ENCODE peak calls at places on chromosomes 11 and 22, in four cellular contexts. One of them, this sample, is unnamed.

GRCh38 chr11:75762158-75762557 is 6.4 kb upstream of the DGAT2 start:
- DNase-seq in DMS79 treated with DMSO at 0.1 percent for 48 hours: no peak
- DNase-seq in activated naive CD8-positive, alpha-beta T cell treated with anti-CD3 and anti-CD28 coated beads, Interleukin-2, amount 50 U/mL, for 24 hours: no peak
- DNase-seq in activated CD4-positive, alpha-beta T cell treated with anti-CD3 and anti-CD28 coated beads, Interleukin-2, amount 50 U/mL, for 4 hours: no peak
- DNase-seq in this sample: peak; percentile 26

GRCh38 chr11:68009391-68010000 is 631 bp upstream of the ALDH3B1 start:
- DNase-seq in DMS79 treated with DMSO at 0.1 percent for 48 hours: peak; percentile 53
- DNase-seq in activated naive CD8-positive, alpha-beta T cell treated with anti-CD3 and anti-CD28 coated beads, Interleukin-2, amount 50 U/mL, for 24 hours: no peak
- DNase-seq in activated CD4-positive, alpha-beta T cell treated with anti-CD3 and anti-CD28 coated beads, Interleukin-2, amount 50 U/mL, for 4 hours: no peak
- DNase-seq in this sample: peak; percentile 56

GRCh38 chr11:30889116-30889765 is 303.1 kb upstream of the MPPED2 start:
- DNase-seq in DMS79 treated with DMSO at 0.1 percent for 48 hours: no peak
- DNase-seq in activated naive CD8-positive, alpha-beta T cell treated with anti-CD3 and anti-CD28 coated beads, Interleukin-2, amount 50 U/mL, for 24 hours: no peak
- DNase-seq in activated CD4-positive, alpha-beta T cell treated with anti-CD3 and anti-CD28 coated beads, Interleukin-2, amount 50 U/mL, for 4 hours: no peak
- DNase-seq in this sample: no peak

GRCh38 chr11:64305691-64306562 is 603 bp downstream of the ESRRA start:
- DNase-seq in DMS79 treated with DMSO at 0.1 percent for 48 hours: peak; percentile 53
- DNase-seq in activated naive CD8-positive, alpha-beta T cell treated with anti-CD3 and anti-CD28 coated beads, Interleukin-2, amount 50 U/mL, for 24 hours: peak; percentile 77
- DNase-seq in activated CD4-positive, alpha-beta T cell treated with anti-CD3 and anti-CD28 coated beads, Interleukin-2, amount 50 U/mL, for 4 hours: peak; percentile 64
- DNase-seq in this sample: peak; percentile 93

GRCh38 chr11:94638902-94639373 is 71.8 kb downstream of the PIWIL4 start:
- DNase-seq in DMS79 treated with DMSO at 0.1 percent for 48 hours: no peak
- DNase-seq in activated naive CD8-positive, alpha-beta T cell treated with anti-CD3 and anti-CD28 coated beads, Interleukin-2, amount 50 U/mL, for 24 hours: no peak
- DNase-seq in activated CD4-positive, alpha-beta T cell treated with anti-CD3 and anti-CD28 coated beads, Interleukin-2, amount 50 U/mL, for 4 hours: no peak
- DNase-seq in this sample: no peak

GRCh38 chr22:30833328-30833727 is 135.2 kb downstream of the MORC2 start:
- DNase-seq in DMS79 treated with DMSO at 0.1 percent for 48 hours: no peak
- DNase-seq in activated naive CD8-positive, alpha-beta T cell treated with anti-CD3 and anti-CD28 coated beads, Interleukin-2, amount 50 U/mL, for 24 hours: no peak
- DNase-seq in activated CD4-positive, alpha-beta T cell treated with anti-CD3 and anti-CD28 coated beads, Interleukin-2, amount 50 U/mL, for 4 hours: no peak
- DNase-seq in this sample: no peak

GRCh38 chr11:128936546-128937275 is 6.0 kb downstream of the TP53AIP1 start:
- DNase-seq in DMS79 treated with DMSO at 0.1 percent for 48 hours: peak; percentile 70
- DNase-seq in activated naive CD8-positive, alpha-beta T cell treated with anti-CD3 and anti-CD28 coated beads, Interleukin-2, amount 50 U/mL, for 24 hours: no peak
- DNase-seq in activated CD4-positive, alpha-beta T cell treated with anti-CD3 and anti-CD28 coated beads, Interleukin-2, amount 50 U/mL, for 4 hours: no peak
- DNase-seq in this sample: no peak

GRCh38 chr11:60955566-60955965 is 3.6 kb upstream of the SLC15A3 start:
- DNase-seq in DMS79 treated with DMSO at 0.1 percent for 48 hours: peak; percentile 93
- DNase-seq in activated naive CD8-positive, alpha-beta T cell treated with anti-CD3 and anti-CD28 coated beads, Interleukin-2, amount 50 U/mL, for 24 hours: no peak
- DNase-seq in activated CD4-positive, alpha-beta T cell treated with anti-CD3 and anti-CD28 coated beads, Interleukin-2, amount 50 U/mL, for 4 hours: no peak
- DNase-seq in this sample: no peak

GRCh38 chr11:83438438-83438837 is 152.3 kb upstream of the CCDC90B start:
- DNase-seq in DMS79 treated with DMSO at 0.1 percent for 48 hours: no peak
- DNase-seq in activated naive CD8-positive, alpha-beta T cell treated with anti-CD3 and anti-CD28 coated beads, Interleukin-2, amount 50 U/mL, for 24 hours: no peak
- DNase-seq in activated CD4-positive, alpha-beta T cell treated with anti-CD3 and anti-CD28 coated beads, Interleukin-2, amount 50 U/mL, for 4 hours: no peak
- DNase-seq in this sample: no peak

GRCh38 chr22:37753746-37754145 is 54.0 kb upstream of the GCAT start:
- DNase-seq in DMS79 treated with DMSO at 0.1 percent for 48 hours: no peak
- DNase-seq in activated naive CD8-positive, alpha-beta T cell treated with anti-CD3 and anti-CD28 coated beads, Interleukin-2, amount 50 U/mL, for 24 hours: no peak
- DNase-seq in activated CD4-positive, alpha-beta T cell treated with anti-CD3 and anti-CD28 coated beads, Interleukin-2, amount 50 U/mL, for 4 hours: no peak
- DNase-seq in this sample: no peak

GRCh38 chr11:12224537-12224893 is 114.1 kb downstream of the MICAL2 start:
- DNase-seq in DMS79 treated with DMSO at 0.1 percent for 48 hours: no peak
- DNase-seq in activated naive CD8-positive, alpha-beta T cell treated with anti-CD3 and anti-CD28 coated beads, Interleukin-2, amount 50 U/mL, for 24 hours: peak; percentile 91
- DNase-seq in activated CD4-positive, alpha-beta T cell treated with anti-CD3 and anti-CD28 coated beads, Interleukin-2, amount 50 U/mL, for 4 hours: peak; percentile 67
- DNase-seq in this sample: peak; percentile 92

GRCh38 chr11:22079133-22079847 is 113.6 kb upstream of the ANO5 start:
- DNase-seq in DMS79 treated with DMSO at 0.1 percent for 48 hours: no peak
- DNase-seq in activated naive CD8-positive, alpha-beta T cell treated with anti-CD3 and anti-CD28 coated beads, Interleukin-2, amount 50 U/mL, for 24 hours: no peak
- DNase-seq in activated CD4-positive, alpha-beta T cell treated with anti-CD3 and anti-CD28 coated beads, Interleukin-2, amount 50 U/mL, for 4 hours: no peak
- DNase-seq in this sample: no peak

GRCh38 chr11:116641561-116642045 is 131.2 kb downstream of the BUD13 start:
- DNase-seq in DMS79 treated with DMSO at 0.1 percent for 48 hours: peak; percentile 74
- DNase-seq in activated naive CD8-positive, alpha-beta T cell treated with anti-CD3 and anti-CD28 coated beads, Interleukin-2, amount 50 U/mL, for 24 hours: peak; percentile 50
- DNase-seq in activated CD4-positive, alpha-beta T cell treated with anti-CD3 and anti-CD28 coated beads, Interleukin-2, amount 50 U/mL, for 4 hours: no peak
- DNase-seq in this sample: peak; percentile 75

GRCh38 chr11:38598413-38598812 is 2000.4 kb upstream of the RAG2 start:
- DNase-seq in DMS79 treated with DMSO at 0.1 percent for 48 hours: no peak
- DNase-seq in activated naive CD8-positive, alpha-beta T cell treated with anti-CD3 and anti-CD28 coated beads, Interleukin-2, amount 50 U/mL, for 24 hours: no peak
- DNase-seq in activated CD4-positive, alpha-beta T cell treated with anti-CD3 and anti-CD28 coated beads, Interleukin-2, amount 50 U/mL, for 4 hours: no peak
- DNase-seq in this sample: no peak

GRCh38 chr11:46342237-46342636 is 5.0 kb upstream of the DGKZ start:
- DNase-seq in DMS79 treated with DMSO at 0.1 percent for 48 hours: no peak
- DNase-seq in activated naive CD8-positive, alpha-beta T cell treated with anti-CD3 and anti-CD28 coated beads, Interleukin-2, amount 50 U/mL, for 24 hours: no peak
- DNase-seq in activated CD4-positive, alpha-beta T cell treated with anti-CD3 and anti-CD28 coated beads, Interleukin-2, amount 50 U/mL, for 4 hours: no peak
- DNase-seq in this sample: peak; percentile 72

GRCh38 chr22:44702479-44703219 is 645 bp downstream of the PRR5 start:
- DNase-seq in DMS79 treated with DMSO at 0.1 percent for 48 hours: no peak
- DNase-seq in activated naive CD8-positive, alpha-beta T cell treated with anti-CD3 and anti-CD28 coated beads, Interleukin-2, amount 50 U/mL, for 24 hours: peak; percentile 33
- DNase-seq in activated CD4-positive, alpha-beta T cell treated with anti-CD3 and anti-CD28 coated beads, Interleukin-2, amount 50 U/mL, for 4 hours: peak; percentile 19
- DNase-seq in this sample: no peak

GRCh38 chr11:3043315-3043871 is 13.8 kb downstream of the CARS1 start:
- DNase-seq in DMS79 treated with DMSO at 0.1 percent for 48 hours: no peak
- DNase-seq in activated naive CD8-positive, alpha-beta T cell treated with anti-CD3 and anti-CD28 coated beads, Interleukin-2, amount 50 U/mL, for 24 hours: no peak
- DNase-seq in activated CD4-positive, alpha-beta T cell treated with anti-CD3 and anti-CD28 coated beads, Interleukin-2, amount 50 U/mL, for 4 hours: no peak
- DNase-seq in this sample: peak; percentile 78

GRCh38 chr22:34696557-34696956 is 369.4 kb upstream of the ISX start:
- DNase-seq in DMS79 treated with DMSO at 0.1 percent for 48 hours: no peak
- DNase-seq in activated naive CD8-positive, alpha-beta T cell treated with anti-CD3 and anti-CD28 coated beads, Interleukin-2, amount 50 U/mL, for 24 hours: no peak
- DNase-seq in activated CD4-positive, alpha-beta T cell treated with anti-CD3 and anti-CD28 coated beads, Interleukin-2, amount 50 U/mL, for 4 hours: no peak
- DNase-seq in this sample: no peak

GRCh38 chr11:64842366-64842759 is 2.1 kb downstream of the CDC42BPG start:
- DNase-seq in DMS79 treated with DMSO at 0.1 percent for 48 hours: no peak
- DNase-seq in activated naive CD8-positive, alpha-beta T cell treated with anti-CD3 and anti-CD28 coated beads, Interleukin-2, amount 50 U/mL, for 24 hours: no peak
- DNase-seq in activated CD4-positive, alpha-beta T cell treated with anti-CD3 and anti-CD28 coated beads, Interleukin-2, amount 50 U/mL, for 4 hours: no peak
- DNase-seq in this sample: no peak

GRCh38 chr22:49968313-49968830 is 7.8 kb downstream of the PIM3 start:
- DNase-seq in DMS79 treated with DMSO at 0.1 percent for 48 hours: no peak
- DNase-seq in activated naive CD8-positive, alpha-beta T cell treated with anti-CD3 and anti-CD28 coated beads, Interleukin-2, amount 50 U/mL, for 24 hours: no peak
- DNase-seq in activated CD4-positive, alpha-beta T cell treated with anti-CD3 and anti-CD28 coated beads, Interleukin-2, amount 50 U/mL, for 4 hours: no peak
- DNase-seq in this sample: peak; percentile 80

GRCh38 chr11:75508051-75508561 is 17.6 kb downstream of the GDPD5 start:
- DNase-seq in DMS79 treated with DMSO at 0.1 percent for 48 hours: no peak
- DNase-seq in activated naive CD8-positive, alpha-beta T cell treated with anti-CD3 and anti-CD28 coated beads, Interleukin-2, amount 50 U/mL, for 24 hours: no peak
- DNase-seq in activated CD4-positive, alpha-beta T cell treated with anti-CD3 and anti-CD28 coated beads, Interleukin-2, amount 50 U/mL, for 4 hours: peak; percentile 29
- DNase-seq in this sample: no peak

GRCh38 chr11:35618497-35619029 is 303 bp downstream of the FJX1 start:
- DNase-seq in DMS79 treated with DMSO at 0.1 percent for 48 hours: no peak
- DNase-seq in activated naive CD8-positive, alpha-beta T cell treated with anti-CD3 and anti-CD28 coated beads, Interleukin-2, amount 50 U/mL, for 24 hours: peak; percentile 12
- DNase-seq in activated CD4-positive, alpha-beta T cell treated with anti-CD3 and anti-CD28 coated beads, Interleukin-2, amount 50 U/mL, for 4 hours: no peak
- DNase-seq in this sample: no peak

GRCh38 chr22:26573026-26573662 is 16.8 kb downstream of the TPST2 start:
- DNase-seq in DMS79 treated with DMSO at 0.1 percent for 48 hours: peak; percentile 54
- DNase-seq in activated naive CD8-positive, alpha-beta T cell treated with anti-CD3 and anti-CD28 coated beads, Interleukin-2, amount 50 U/mL, for 24 hours: peak; percentile 39
- DNase-seq in activated CD4-positive, alpha-beta T cell treated with anti-CD3 and anti-CD28 coated beads, Interleukin-2, amount 50 U/mL, for 4 hours: no peak
- DNase-seq in this sample: peak; percentile 86

GRCh38 chr11:116473236-116473769 is 299.5 kb downstream of the BUD13 start:
- DNase-seq in DMS79 treated with DMSO at 0.1 percent for 48 hours: no peak
- DNase-seq in activated naive CD8-positive, alpha-beta T cell treated with anti-CD3 and anti-CD28 coated beads, Interleukin-2, amount 50 U/mL, for 24 hours: no peak
- DNase-seq in activated CD4-positive, alpha-beta T cell treated with anti-CD3 and anti-CD28 coated beads, Interleukin-2, amount 50 U/mL, for 4 hours: no peak
- DNase-seq in this sample: no peak

GRCh38 chr22:25953919-25954318 is 211.9 kb downstream of the MYO18B start:
- DNase-seq in DMS79 treated with DMSO at 0.1 percent for 48 hours: no peak
- DNase-seq in activated naive CD8-positive, alpha-beta T cell treated with anti-CD3 and anti-CD28 coated beads, Interleukin-2, amount 50 U/mL, for 24 hours: no peak
- DNase-seq in activated CD4-positive, alpha-beta T cell treated with anti-CD3 and anti-CD28 coated beads, Interleukin-2, amount 50 U/mL, for 4 hours: no peak
- DNase-seq in this sample: no peak

GRCh38 chr11:69385832-69386415 is 92.0 kb downstream of the MYEOV start:
- DNase-seq in DMS79 treated with DMSO at 0.1 percent for 48 hours: no peak
- DNase-seq in activated naive CD8-positive, alpha-beta T cell treated with anti-CD3 and anti-CD28 coated beads, Interleukin-2, amount 50 U/mL, for 24 hours: no peak
- DNase-seq in activated CD4-positive, alpha-beta T cell treated with anti-CD3 and anti-CD28 coated beads, Interleukin-2, amount 50 U/mL, for 4 hours: no peak
- DNase-seq in this sample: peak; percentile 45

This sample was measured in kidney.